ENCODE peak calls at places on chromosomes 13 and 19, in seven cellular contexts. U, J, F, W, Q, X and V are unnamed samples.
A peak's percentile ranks its signal among the peaks of the same experiment; 100 is the strongest.

GRCh38 chr13:40388617-40389016 is 277.8 kb downstream of the FOXO1 start:
- DNase-seq in U (peak; percentile 83), J (no peak), F (peak; percentile 3), W (peak; percentile 63), Q (no peak), X (no peak), V (no peak)

GRCh38 chr13:26601669-26602068 is 44.2 kb downstream of the WASF3 start:
- DNase-seq in U (no peak), J (no peak), F (peak; percentile 59), W (no peak), Q (peak; percentile 79), X (no peak), V (no peak)

GRCh38 chr13:29935309-29935981 is 85.0 kb upstream of the UBL3 start:
- DNase-seq in U (peak; percentile 82), J (no peak), F (no peak), W (peak; percentile 77), Q (no peak), X (no peak), V (no peak)

GRCh38 chr13:87884874-87885273 is 213.7 kb downstream of the SLITRK5 start:
- DNase-seq in U (no peak), J (no peak), F (peak; percentile 2), W (no peak), Q (no peak), X (peak; percentile 40), V (no peak)

GRCh38 chr19:44002212-44002565 is 568 bp upstream of the ZNF230 start:
- DNase-seq in U (no peak), J (no peak), F (peak; percentile 11), W (no peak), Q (no peak), X (no peak), V (no peak)

GRCh38 chr19:294341-294818 is 3.2 kb upstream of the PLPP2 start:
- DNase-seq in U (no peak), J (no peak), F (peak; percentile 8), W (no peak), Q (no peak), X (no peak), V (no peak)

GRCh38 chr13:80900557-80900956 is 559.6 kb upstream of the SPRY2 start:
- DNase-seq in U (no peak), J (no peak), F (no peak), W (no peak), Q (no peak), X (no peak), V (no peak)

GRCh38 chr19:32372726-32373613 is 27.6 kb downstream of the ZNF507 start:
- DNase-seq in U (no peak), J (no peak), F (no peak), W (no peak), Q (no peak), X (peak; percentile 21), V (no peak)

GRCh38 chr19:50794778-50795664 is 4.8 kb downstream of the ACP4 start:
- DNase-seq in U (no peak), J (no peak), F (no peak), W (no peak), Q (no peak), X (peak; percentile 67), V (no peak)

GRCh38 chr19:9958451-9958850 is 22.1 kb upstream of the OLFM2 start:
- DNase-seq in U (no peak), J (no peak), F (peak; percentile 91), W (no peak), Q (no peak), X (no peak), V (no peak)

GRCh38 chr13:27975579-27976361 is 6.7 kb upstream of the CDX2 start:
- DNase-seq in U (no peak), J (no peak), F (no peak), W (no peak), Q (no peak), X (no peak), V (peak; percentile 41)

GRCh38 chr13:27977476-27978300 is 8.6 kb upstream of the CDX2 start:
- DNase-seq in U (no peak), J (no peak), F (no peak), W (no peak), Q (no peak), X (peak; percentile 81), V (no peak)

GRCh38 chr13:27973956-27974662 is 5.0 kb upstream of the CDX2 start:
- DNase-seq in U (no peak), J (no peak), F (no peak), W (no peak), Q (no peak), X (no peak), V (no peak)

GRCh38 chr13:27978301-27978968 is 9.3 kb upstream of the CDX2 start:
- DNase-seq in U (no peak), J (no peak), F (no peak), W (no peak), Q (no peak), X (peak; percentile 85), V (no peak)

GRCh38 chr13:27976362-27977177 is 7.5 kb upstream of the CDX2 start:
- DNase-seq in U (no peak), J (no peak), F (no peak), W (no peak), Q (no peak), X (no peak), V (no peak)
- H3K27me3 ChIP-seq in U (peaks cover 28% of the 10 kb centered on the region), J (no peaks in the 10 kb centered on the region), F (peaks cover 95% of the 10 kb centered on the region), W (peaks cover 20% of the 10 kb centered on the region), Q (peaks cover 98% of the 10 kb centered on the region), X (peaks cover 100% of the 10 kb centered on the region), V (peaks cover 12% of the 10 kb centered on the region)

DNA sequence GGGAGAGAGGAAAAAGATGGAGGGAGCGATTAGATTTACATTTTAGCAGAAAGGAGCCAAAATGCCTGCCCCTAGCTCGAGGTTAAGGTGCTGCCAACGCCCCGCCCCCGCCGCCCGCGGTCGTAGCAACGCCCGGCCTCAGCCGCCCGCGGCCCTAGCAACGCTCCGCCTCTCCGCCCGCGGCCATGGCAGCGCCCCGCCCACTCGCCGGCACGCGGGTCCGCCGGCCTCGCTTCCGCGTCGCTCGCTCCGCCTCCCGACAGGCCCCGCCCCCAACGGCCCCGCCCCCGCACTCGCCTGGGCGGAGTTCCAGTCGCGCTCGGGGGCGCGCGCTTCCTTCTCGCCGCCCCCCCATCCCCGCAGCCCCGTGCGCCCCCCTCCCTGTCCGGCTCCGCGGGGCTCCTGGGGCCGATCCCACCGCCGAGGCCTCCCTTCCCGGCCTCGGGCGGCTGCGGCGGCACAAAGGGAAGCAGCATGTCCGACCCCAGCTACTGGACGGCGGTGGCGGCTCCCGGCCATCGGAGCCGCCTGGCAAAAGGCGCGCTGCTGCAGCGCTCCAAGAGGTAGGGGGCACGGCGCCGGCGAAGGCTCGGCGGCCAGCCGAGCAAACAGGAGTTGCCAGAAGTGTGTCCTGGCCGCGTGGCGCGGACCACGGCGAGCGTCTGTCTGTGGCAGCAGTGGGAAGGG is 20.3 kb downstream of the MAST3 start:
- DNase-seq in U (peak; percentile 97), J (peak; percentile 76), F (peak; percentile 73), W (peak; percentile 99), Q (peak; percentile 83), X (peak; percentile 97), V (peak; percentile 95)
- H3K4me3 ChIP-seq in U (peak overlapping the region; percentile 64), J (peak overlapping the region; percentile 68), F (peak overlapping the region; percentile 61), W (peak overlapping the region; percentile 71), Q (peak overlapping the region; percentile 51), X (peak overlapping the region; percentile 81), V (peak overlapping the region; percentile 74)

GRCh38 chr13:72763411-72763810 is 18.3 kb downstream of the DIS3 start:
- DNase-seq in U (no peak), J (no peak), F (no peak), W (no peak), Q (no peak), X (no peak), V (no peak)
- H3K36me3 ChIP-seq in U (peaks cover 88% of the 10 kb centered on the region), J (peaks cover 93% of the 10 kb centered on the region), F (peaks cover 43% of the 10 kb centered on the region), W (peaks cover 98% of the 10 kb centered on the region), Q (peaks cover 17% of the 10 kb centered on the region), X (peaks cover 87% of the 10 kb centered on the region), V (peaks cover 37% of the 10 kb centered on the region)

DNA sequence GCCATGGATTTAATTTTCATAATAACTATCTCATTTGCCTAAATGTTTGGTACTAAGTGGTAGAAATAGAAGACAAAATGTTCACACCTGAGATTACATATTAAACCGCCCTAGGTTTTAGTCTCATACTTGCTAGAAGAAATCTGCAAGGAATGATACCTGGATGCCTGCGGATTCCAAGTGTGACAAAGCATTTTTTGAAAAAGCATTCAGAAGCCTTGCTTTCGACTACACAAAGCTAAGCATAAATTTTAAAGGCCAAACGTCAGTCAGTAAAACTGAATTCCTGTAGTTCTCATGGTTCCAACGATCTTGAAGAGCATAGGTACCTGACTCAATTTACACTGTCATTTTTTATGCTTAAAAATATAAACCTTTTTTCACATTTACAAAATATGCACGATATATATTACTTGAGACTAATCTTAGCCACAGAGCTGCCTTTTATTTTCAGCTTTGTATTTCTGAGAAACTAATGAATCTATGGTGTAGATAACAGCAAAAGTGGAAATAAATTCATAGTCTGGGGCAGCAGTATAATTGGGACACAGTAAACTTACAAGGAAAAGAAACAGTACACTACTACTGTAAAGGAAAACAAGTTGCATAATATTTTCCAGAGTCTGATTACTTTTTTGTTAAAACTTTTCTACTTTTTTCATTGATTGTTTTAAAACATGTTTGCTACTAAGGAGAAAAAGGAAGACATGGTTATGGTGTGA is 1.2 kb upstream of the LRRC63 start:
- DNase-seq in U (no peak), J (no peak), F (no peak), W (no peak), Q (no peak), X (no peak), V (no peak)
- H3K27me3 ChIP-seq in U (no peaks in the 10 kb centered on the region), J (no peaks in the 10 kb centered on the region), F (peaks cover 16% of the 10 kb centered on the region), W (no peaks in the 10 kb centered on the region), Q (peaks cover 35% of the 10 kb centered on the region), X (peaks cover 27% of the 10 kb centered on the region), V (no peaks in the 10 kb centered on the region)

DNA sequence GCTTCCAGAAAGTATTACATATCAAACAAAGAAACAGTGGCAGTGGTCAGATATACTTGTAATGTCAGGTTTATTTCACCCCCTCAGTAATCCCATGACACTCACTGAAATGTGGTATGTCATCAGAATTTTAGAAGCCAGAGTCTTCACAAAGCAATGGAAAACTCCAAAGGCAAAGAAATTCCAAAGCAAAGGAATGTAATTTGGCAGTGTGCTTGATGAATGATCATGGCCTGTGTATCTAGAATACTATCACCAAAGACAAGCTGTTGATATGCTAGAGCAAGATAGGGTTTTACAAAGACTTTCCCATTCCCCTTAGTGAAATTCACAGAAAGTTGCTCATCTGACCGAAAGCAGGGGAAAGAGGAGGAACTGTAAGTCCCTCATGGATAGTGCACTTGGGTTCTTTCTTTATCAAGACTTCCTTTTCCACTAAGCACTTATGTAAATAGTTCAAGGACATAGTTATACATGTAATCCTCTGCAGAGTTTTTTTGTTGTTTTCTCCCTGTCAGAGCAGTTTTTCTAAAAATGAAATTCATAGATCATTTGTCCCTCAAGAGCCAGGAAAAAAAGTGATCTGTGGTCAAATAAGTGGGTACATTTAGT is 243.4 kb downstream of the NHLRC3 start:
- DNase-seq in U (no peak), J (no peak), F (no peak), W (no peak), Q (no peak), X (peak; percentile 27), V (no peak)
- H3K4me3 ChIP-seq in U (no peak overlapping the region), J (no peak overlapping the region), F (no peak overlapping the region), W (no peak overlapping the region), Q (no peak overlapping the region), X (no peak overlapping the region), V (no peak overlapping the region)